ENCODE peak calls at places on chromosomes 16 and 17, in seven cellular contexts. O is naive thymus-derived CD4-positive, alpha-beta T cell; Q is adrenal gland; E is aorta; U is K562; D is A673; C is A549. J is an unnamed sample. For H3K4me1, the result is how much of the 10 kb centered on the place peaks cover.

GRCh38 chr17:78748730-78749317 is 33.2 kb downstream of the CYTH1 start:
- DNase-seq in Q (peak), O (peak), D (no peak), E (peak), U (no peak), C (no peak), J (peak)

GRCh38 chr17:32240745-32241144 is 24.9 kb upstream of the RHBDL3 start:
- DNase-seq in C (no peak), E (no peak), Q (peak), D (no peak), U (no peak), O (no peak), J (peak)

GRCh38 chr17:42188749-42189650 is 3.7 kb upstream of the HCRT start:
- DNase-seq in Q (peak), E (peak), O (no peak), C (no peak), D (no peak), U (no peak), J (no peak)

GRCh38 chr17:21034350-21035235 is 8.2 kb downstream of the USP22 start:
- DNase-seq in Q (peak), O (peak), C (no peak), U (no peak), E (no peak), D (no peak), J (no peak)

GRCh38 chr16:87166321-87166720 is 150.9 kb downstream of the C16orf95 start:
- DNase-seq in C (no peak), Q (no peak), O (no peak), E (no peak), U (no peak), D (no peak), J (no peak)

GRCh38 chr16:65547799-65548446 is 426.1 kb upstream of the CDH11 start:
- DNase-seq in Q (no peak), E (no peak), U (no peak), D (peak), O (no peak), C (no peak), J (no peak)

GRCh38 chr16:57736419-57737281 is 1.1 kb downstream of the KATNB1 start:
- DNase-seq in C (peak), D (peak), U (peak), O (peak), Q (peak), E (no peak), J (peak)

GRCh38 chr17:10649031-10649430 is 8.1 kb downstream of the MYH3 start:
- DNase-seq in E (no peak), C (no peak), Q (no peak), D (no peak), U (no peak), O (no peak), J (no peak)

GRCh38 chr17:7296189-7296861 is 1.9 kb upstream of the YBX2 start:
- DNase-seq in D (peak), C (peak), E (peak), Q (peak), O (no peak), U (peak), J (peak)

GRCh38 chr17:75965468-75965867 is 13.5 kb downstream of the ACOX1 start:
- DNase-seq in O (no peak), C (no peak), D (no peak), Q (no peak), E (no peak), U (no peak), J (no peak)

GRCh38 chr17:28173071-28173561 is 130.6 kb downstream of the NLK start:
- DNase-seq in D (no peak), Q (no peak), O (no peak), U (peak), C (no peak), E (no peak), J (no peak)

GRCh38 chr16:50066482-50067289 is 916 bp downstream of the HEATR3 start:
- DNase-seq in O (peak), C (no peak), Q (no peak), D (no peak), U (no peak), E (no peak), J (no peak)

GRCh38 chr17:4949321-4950074 is 1.2 kb upstream of the PFN1 start:
- DNase-seq in U (peak), D (peak), Q (peak), C (peak), O (peak), E (peak), J (peak)

GRCh38 chr16:53089434-53090270 is 34.9 kb downstream of the CHD9 start:
- DNase-seq in O (no peak), D (peak), Q (no peak), C (no peak), U (no peak), E (no peak), J (no peak)

GRCh38 chr16:53041196-53041977 is 11.3 kb downstream of the CHD9NB start:
- DNase-seq in E (peak), O (no peak), C (no peak), D (peak), U (no peak), Q (peak), J (peak)

GRCh38 chr17:15350777-15351486 is 9.5 kb upstream of the TEKT3 start:
- DNase-seq in U (no peak), C (no peak), Q (no peak), D (no peak), E (no peak), O (no peak), J (no peak)

GRCh38 chr16:80369559-80369958 is 171.2 kb upstream of the DYNLRB2 start:
- DNase-seq in O (no peak), D (no peak), E (peak), C (peak), U (no peak), Q (peak), J (no peak)

GRCh38 chr16:78832100-78832499 is 732.6 kb downstream of the WWOX start:
- DNase-seq in D (no peak), E (no peak), C (no peak), U (no peak), O (no peak), Q (no peak), J (no peak)

GRCh38 chr16:57045694-57046381 is 46.5 kb upstream of the CPNE2 start:
- DNase-seq in Q (peak), C (peak), O (no peak), U (peak), D (peak), E (peak), J (peak)

DNA sequence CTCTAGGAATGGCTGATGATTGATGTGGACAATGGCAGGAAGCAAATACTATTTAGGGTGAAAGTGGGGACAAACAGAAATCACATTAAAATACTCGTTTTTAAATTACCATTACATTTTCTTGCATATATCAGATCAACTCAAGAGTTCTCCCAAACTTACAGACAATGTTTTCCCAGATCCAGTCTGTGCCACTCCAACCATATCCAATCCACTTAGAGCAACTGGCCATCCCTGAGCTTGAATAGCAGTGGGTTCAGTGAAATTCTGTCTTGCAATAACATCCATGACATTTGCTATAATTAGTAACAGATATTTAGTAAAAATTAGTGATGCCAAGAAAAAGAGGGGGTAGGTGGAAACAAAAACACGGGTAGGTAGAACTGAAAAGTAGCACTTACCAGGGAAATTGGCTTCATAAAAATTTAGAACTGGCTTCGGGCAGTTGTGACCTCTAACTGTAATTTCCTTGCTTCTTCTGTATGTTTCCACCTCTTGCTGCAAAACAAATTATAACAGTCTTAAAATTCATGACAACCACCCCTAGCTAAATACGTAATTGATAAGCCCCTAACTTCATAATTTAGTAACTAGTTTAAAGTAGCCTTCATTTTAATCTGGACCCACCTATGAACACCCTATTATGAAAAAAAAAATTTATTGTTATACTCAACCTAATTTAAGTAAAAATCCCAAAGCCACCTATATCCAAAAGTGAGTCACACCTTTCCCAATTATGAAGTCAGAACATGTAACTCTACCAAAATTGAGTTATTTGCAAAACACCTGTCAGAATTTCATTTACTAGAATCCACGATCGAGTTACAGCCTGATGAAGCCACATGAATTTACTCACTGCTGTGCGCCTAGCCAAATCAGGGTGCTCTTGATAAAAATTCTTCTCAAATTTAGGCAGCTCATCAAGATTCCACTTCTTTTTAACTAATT is 2.0 kb downstream of the DDX5 start:
- DNase-seq in U (no peak), D (no peak), Q (no peak), C (no peak), E (no peak), O (no peak), J (no peak)
- H3K4me1 ChIP-seq in U (under half), D (under half), Q (under half), C (half or more), E (under half), O (under half), J (under half)

GRCh38 chr17:79844869-79845600 is 5.8 kb upstream of the CBX4 start:
- DNase-seq in D (peak), U (peak), O (peak), E (peak), Q (peak), C (peak), J (peak)
- H3K4me3 ChIP-seq in D (no peak), U (peak), O (no peak), E (no peak), Q (no peak), C (peak), J (no peak)

GRCh38 chr17:980406-981291 is 1.1 kb upstream of the NXN start:
- DNase-seq in E (peak), D (peak), O (peak), Q (peak), C (peak), U (no peak), J (peak)
- H3K4me1 ChIP-seq in E (under half), D (under half), O (under half), Q (under half), C (under half), U (under half), J (under half)

GRCh38 chr17:50028207-50029120 is 27.4 kb upstream of the ITGA3 start:
- DNase-seq in E (peak), Q (peak), C (peak), O (no peak), U (no peak), D (peak), J (peak)

GRCh38 chr17:50029185-50029584 is 26.7 kb upstream of the ITGA3 start:
- DNase-seq in D (no peak), Q (no peak), C (no peak), E (no peak), U (peak), O (no peak), J (no peak)

GRCh38 chr17:50026901-50027638 is 28.8 kb upstream of the ITGA3 start:
- DNase-seq in U (peak), O (peak), D (peak), Q (peak), C (peak), E (peak), J (peak)

GRCh38 chr17:50026046-50026675 is 29.7 kb upstream of the ITGA3 start:
- DNase-seq in C (no peak), O (no peak), U (no peak), Q (no peak), D (no peak), E (no peak), J (no peak)

GRCh38 chr17:50027639-50028206 is 28.2 kb upstream of the ITGA3 start:
- DNase-seq in C (peak), O (no peak), D (peak), E (peak), U (peak), Q (peak), J (peak)
- H3K4me3 ChIP-seq in C (peak), O (no peak), D (no peak), E (peak), U (no peak), Q (no peak), J (no peak)

GRCh38 chr17:83202002-83203000 is 122.9 kb downstream of the METRNL start:
- DNase-seq in E (peak), O (no peak), D (no peak), Q (no peak), C (no peak), U (no peak), J (peak)
- H3K4me1 ChIP-seq in E (under half), O (under half), D (under half), Q (under half), C (under half), U (under half), J (under half)

GRCh38 chr16:166375-167116 is 768 bp downstream of the HBM start:
- DNase-seq in C (no peak), Q (no peak), U (no peak), O (no peak), E (no peak), D (no peak), J (peak)

GRCh38 chr16:162271-162991 is 3.3 kb upstream of the HBM start:
- DNase-seq in Q (no peak), E (no peak), U (no peak), C (no peak), O (no peak), D (no peak), J (peak)

GRCh38 chr16:165539-166374 is at the start of gene HBM:
- DNase-seq in O (no peak), E (no peak), U (no peak), C (no peak), Q (no peak), D (no peak), J (peak)

GRCh38 chr16:167117-167462 is 1.3 kb downstream of the HBM start:
- DNase-seq in C (no peak), E (no peak), Q (no peak), U (no peak), D (no peak), O (no peak), J (peak)

GRCh38 chr16:165218-165538 is 600 bp upstream of the HBM start:
- DNase-seq in U (peak), C (no peak), Q (no peak), D (no peak), E (no peak), O (no peak), J (peak)
- H3K4me3 ChIP-seq in U (peak), C (peak), Q (no peak), D (peak), E (no peak), O (no peak), J (no peak)

GRCh38 chr17:64120159-64120558 is 9.8 kb downstream of the ERN1 start:
- DNase-seq in U (no peak), D (peak), O (no peak), Q (no peak), C (no peak), E (no peak), J (no peak)

GRCh38 chr17:64124609-64125008 is 5.3 kb downstream of the ERN1 start:
- DNase-seq in Q (no peak), E (no peak), D (no peak), O (no peak), C (no peak), U (no peak), J (no peak)

GRCh38 chr17:64126918-64127317 is 3.0 kb downstream of the ERN1 start:
- DNase-seq in E (no peak), O (no peak), D (no peak), Q (no peak), U (no peak), C (no peak), J (no peak)

GRCh38 chr17:64125937-64126336 is 4.0 kb downstream of the ERN1 start:
- DNase-seq in O (no peak), Q (no peak), E (no peak), D (no peak), C (no peak), U (no peak), J (no peak)

DNA sequence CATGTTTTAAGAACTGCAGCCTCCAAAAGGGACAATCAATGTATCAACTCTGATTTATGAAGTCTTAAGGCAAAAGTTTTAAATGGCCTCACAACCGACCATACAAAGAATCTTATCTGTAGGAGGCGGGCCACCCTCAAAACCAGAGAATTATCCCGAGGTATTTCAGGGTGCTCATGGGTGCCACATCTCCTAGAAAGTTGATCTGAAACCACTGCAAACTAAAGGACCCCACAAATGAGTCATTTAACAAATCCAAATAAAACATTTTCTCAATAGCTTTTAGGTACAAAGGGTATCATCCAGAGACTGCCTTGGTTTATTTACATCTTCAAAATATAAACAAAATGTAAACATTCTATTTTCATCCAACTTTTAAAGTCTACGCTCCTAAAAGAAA is 6.8 kb downstream of the ERN1 start:
- DNase-seq in D (no peak), Q (no peak), U (no peak), C (no peak), O (no peak), E (no peak), J (no peak)
- H3K4me1 ChIP-seq in D (under half), Q (under half), U (under half), C (half or more), O (under half), E (under half), J (under half)